ENCODE peak calls at places on chromosome 18, in six cellular contexts. D, H, Z, M, B and O are unnamed samples.
A peak's percentile ranks its signal among the peaks of the same experiment; 100 is the strongest.

GRCh38 chr18:51211552-51211951 is 14.1 kb upstream of the MEX3C start:
- DNase-seq in D (no peak), H (no peak), Z (peak; percentile 54), M (no peak), B (peak; percentile 83), O (no peak)

GRCh38 chr18:35513181-35513932 is 15.6 kb upstream of the INO80C start:
- DNase-seq in D (peak; percentile 36), H (no peak), Z (peak; percentile 36), M (peak; percentile 87), B (no peak), O (peak; percentile 68)

GRCh38 chr18:66048404-66048803 is 297.6 kb downstream of the CDH7 start:
- DNase-seq in D (no peak), H (no peak), Z (no peak), M (no peak), B (no peak), O (no peak)

GRCh38 chr18:61882296-61883004 is 10.4 kb downstream of the RNF152 start:
- DNase-seq in D (no peak), H (no peak), Z (no peak), M (no peak), B (no peak), O (no peak)

GRCh38 chr18:44733754-44734465 is 53.2 kb downstream of the SETBP1 start:
- DNase-seq in D (no peak), H (no peak), Z (no peak), M (no peak), B (no peak), O (no peak)

GRCh38 chr18:2402084-2402483 is 169.2 kb downstream of the METTL4 start:
- DNase-seq in D (no peak), H (no peak), Z (peak; percentile 25), M (no peak), B (no peak), O (no peak)

GRCh38 chr18:55422456-55423185 is 165.4 kb downstream of the TCF4 start:
- DNase-seq in D (no peak), H (no peak), Z (no peak), M (no peak), B (peak; percentile 86), O (no peak)

GRCh38 chr18:55455938-55456337 is 132.1 kb downstream of the TCF4 start:
- DNase-seq in D (no peak), H (no peak), Z (no peak), M (no peak), B (no peak), O (no peak)

GRCh38 chr18:59145055-59145454 is 5.4 kb downstream of the SEC11C start:
- DNase-seq in D (peak; percentile 13), H (no peak), Z (no peak), M (no peak), B (no peak), O (no peak)

GRCh38 chr18:486929-487328 is 13.6 kb downstream of the COLEC12 start:
- DNase-seq in D (no peak), H (no peak), Z (no peak), M (no peak), B (no peak), O (no peak)

GRCh38 chr18:46754188-46754587 is 2.7 kb downstream of the ST8SIA5 start:
- DNase-seq in D (no peak), H (no peak), Z (no peak), M (no peak), B (no peak), O (no peak)

GRCh38 chr18:46755315-46756171 is 1.3 kb downstream of the ST8SIA5 start:
- DNase-seq in D (no peak), H (no peak), Z (no peak), M (no peak), B (no peak), O (no peak)

GRCh38 chr18:46756559-46757201 is at the start of gene ST8SIA5:
- DNase-seq in D (no peak), H (no peak), Z (no peak), M (no peak), B (no peak), O (no peak)

GRCh38 chr18:46756172-46756558 is 688 bp downstream of the ST8SIA5 start:
- DNase-seq in D (no peak), H (no peak), Z (no peak), M (no peak), B (no peak), O (no peak)

DNA sequence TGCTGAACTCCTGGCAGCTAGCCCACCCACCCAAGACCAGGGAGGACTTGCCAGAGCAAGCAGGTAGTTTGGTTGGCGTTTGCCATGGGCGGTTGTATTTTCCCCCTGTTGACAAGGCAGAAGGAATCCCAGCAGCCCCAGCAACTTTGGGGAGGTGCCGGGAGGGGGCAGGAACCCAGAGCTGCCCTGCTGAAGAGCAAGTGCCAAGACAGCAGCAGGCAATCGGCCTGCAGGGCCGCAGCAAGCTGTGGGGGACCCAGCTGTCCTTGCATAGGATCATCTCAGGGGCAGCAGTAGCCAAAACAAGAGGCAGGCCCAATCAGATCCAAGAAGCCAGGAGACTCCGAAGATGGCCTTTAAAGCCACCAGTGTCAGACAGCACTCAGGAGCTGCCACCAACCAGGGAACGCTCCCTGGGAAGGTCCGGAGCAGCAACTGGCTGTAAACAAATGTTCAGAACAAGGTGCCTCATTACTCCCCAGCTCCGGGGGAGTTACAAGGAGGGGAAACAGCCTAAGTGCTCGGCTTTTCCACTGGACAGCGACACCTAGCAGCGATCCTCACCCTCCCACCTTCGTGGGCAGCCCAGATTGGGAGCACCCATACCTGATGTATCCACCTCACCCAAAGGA is 2.1 kb downstream of the ST8SIA5 start:
- DNase-seq in D (no peak), H (no peak), Z (peak; percentile 9), M (no peak), B (no peak), O (no peak)
- TF ChIP-seq POLR2A in D (no peak), H (no peak), Z (no peak), M (no peak), B (no peak), O (no peak)

DNA sequence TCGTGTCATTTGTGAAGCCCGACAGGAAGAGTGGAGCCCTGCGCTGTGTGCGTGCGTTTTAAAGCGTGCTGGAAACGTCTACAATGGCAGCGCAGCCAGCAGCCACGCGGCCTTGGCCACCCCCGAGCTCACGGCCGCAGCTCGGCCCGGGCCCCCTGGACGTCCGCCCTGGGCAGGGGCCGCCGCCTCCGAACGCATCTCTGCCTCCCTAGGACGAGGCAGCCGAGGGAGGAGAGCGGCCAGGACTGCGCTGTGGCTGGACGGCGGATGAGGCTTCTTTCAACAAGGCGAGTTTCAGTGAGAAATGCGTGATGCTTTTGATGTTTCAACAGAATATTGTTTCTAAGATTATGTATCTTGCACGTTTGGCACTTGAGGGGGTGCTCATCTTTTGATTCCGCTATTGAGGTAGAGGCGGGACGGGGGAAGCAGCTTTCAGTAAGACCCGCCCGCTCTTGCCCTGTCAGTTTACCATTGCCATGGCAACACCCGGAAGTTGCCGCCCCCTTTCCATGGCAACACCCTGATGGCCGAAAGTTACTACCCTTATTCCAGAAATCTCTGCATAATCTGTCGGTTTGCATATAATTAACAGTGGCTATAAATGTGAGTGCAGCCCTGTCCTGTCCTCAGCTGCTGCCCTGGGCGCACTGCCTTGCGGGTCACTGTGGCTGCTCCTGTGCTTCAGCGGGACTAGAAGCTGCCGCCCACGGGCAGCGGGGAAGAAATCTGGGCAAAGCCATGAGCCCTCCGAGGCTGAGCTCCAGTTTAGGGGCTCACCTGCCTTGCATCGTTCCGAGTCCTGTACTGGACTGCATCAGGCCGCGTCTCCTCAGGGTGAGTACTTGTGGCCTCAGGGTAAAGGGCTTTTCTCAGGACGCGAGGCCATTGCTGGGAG is 38.6 kb downstream of the ADNP2 start:
- DNase-seq in D (peak; percentile 95), H (no peak), Z (no peak), M (peak; percentile 62), B (peak; percentile 76), O (no peak)
- TF ChIP-seq POLR2A in D (peak; percentile 88), H (no peak), Z (no peak), M (peak; percentile 89), B (no peak), O (peak; percentile 61)

GRCh38 chr18:10724666-10725065 is 198.8 kb downstream of the NAPG start:
- DNase-seq in D (no peak), H (no peak), Z (no peak), M (no peak), B (no peak), O (no peak)

GRCh38 chr18:10727477-10727876 is 201.7 kb downstream of the NAPG start:
- DNase-seq in D (no peak), H (no peak), Z (no peak), M (no peak), B (no peak), O (no peak)

DNA sequence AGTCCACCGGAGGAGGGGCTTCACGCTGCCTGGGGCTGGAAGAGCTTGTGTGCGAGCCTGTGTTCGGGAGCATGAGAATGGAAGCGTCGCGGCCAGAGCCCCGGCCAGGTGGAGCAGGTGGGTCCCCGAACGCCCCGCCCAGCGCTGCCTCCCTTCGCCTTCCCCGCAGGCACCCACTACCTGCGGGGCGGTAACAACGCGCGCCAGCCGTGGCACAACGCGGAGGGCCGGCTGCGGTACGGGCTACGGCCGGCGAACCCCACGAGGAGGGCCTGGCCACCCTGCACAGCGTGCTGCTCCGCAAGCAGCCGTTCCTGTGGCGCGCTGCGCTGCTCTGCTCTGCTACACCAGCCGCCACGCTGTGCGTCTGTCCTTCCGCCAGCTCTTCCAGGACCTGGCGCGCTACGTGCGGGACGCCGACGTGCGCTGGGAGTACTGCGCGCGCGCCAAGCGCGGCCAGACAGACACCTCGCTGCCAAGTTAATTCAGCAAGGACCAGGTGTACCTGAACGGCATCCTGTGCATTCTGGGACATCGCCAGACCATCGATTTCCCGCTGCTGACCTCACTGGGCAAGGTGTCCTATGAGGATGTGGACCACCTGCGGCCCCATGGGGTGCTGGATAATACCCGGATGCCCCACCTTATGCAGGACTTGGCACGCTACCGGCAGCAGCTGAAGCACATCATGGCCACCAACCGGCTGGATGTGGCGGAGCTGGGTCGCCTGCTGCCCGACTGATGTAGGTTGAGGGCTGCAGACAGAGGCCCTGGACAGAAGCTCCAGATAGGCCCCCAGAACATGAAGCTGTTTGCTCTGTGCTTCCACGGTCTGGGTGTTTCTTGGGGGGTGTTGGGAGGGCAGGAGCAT is 200.6 kb downstream of the NAPG start:
- DNase-seq in D (peak; percentile 54), H (no peak), Z (no peak), M (no peak), B (no peak), O (no peak)
- TF ChIP-seq POLR2A in D (no peak), H (no peak), Z (no peak), M (no peak), B (no peak), O (no peak)

GRCh38 chr18:36635414-36636096 is 193.2 kb downstream of the TPGS2 start:
- DNase-seq in D (no peak), H (no peak), Z (no peak), M (no peak), B (no peak), O (no peak)

GRCh38 chr18:36636237-36636792 is 192.5 kb downstream of the TPGS2 start:
- DNase-seq in D (no peak), H (no peak), Z (no peak), M (no peak), B (no peak), O (no peak)

GRCh38 chr18:36640005-36640952 is 188.5 kb downstream of the TPGS2 start:
- DNase-seq in D (no peak), H (no peak), Z (no peak), M (no peak), B (no peak), O (no peak)

GRCh38 chr18:36634573-36635216 is 194.1 kb downstream of the TPGS2 start:
- DNase-seq in D (no peak), H (no peak), Z (no peak), M (no peak), B (no peak), O (no peak)

DNA sequence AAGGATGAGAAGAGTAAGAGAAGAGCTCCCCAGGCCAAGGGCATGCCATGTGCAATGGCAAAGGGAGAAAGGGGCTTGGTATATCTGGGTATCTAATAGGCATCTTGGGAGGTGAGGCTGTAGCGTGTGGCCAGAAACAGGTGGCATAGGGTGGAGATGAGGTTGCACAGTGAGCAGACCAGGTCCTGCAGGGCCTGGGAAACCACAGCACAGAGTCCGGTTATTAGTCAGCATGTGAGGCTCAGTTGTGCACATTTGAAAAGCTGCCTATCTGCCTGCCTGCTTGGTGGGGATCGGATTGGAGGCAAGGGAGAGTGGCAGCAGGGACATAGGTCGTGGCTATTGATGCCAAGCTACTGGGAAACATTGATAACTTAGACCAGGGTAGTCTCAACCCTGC is 190.6 kb downstream of the TPGS2 start:
- DNase-seq in D (no peak), H (no peak), Z (no peak), M (no peak), B (no peak), O (no peak)
- TF ChIP-seq POLR2A in D (no peak), H (no peak), Z (no peak), M (no peak), B (no peak), O (no peak)